ENCODE peak calls at places on chromosome 11, in nine cellular contexts. C is posterior cingulate gyrus; N is RCC 7860; S is activated T-helper 1 cell treated with anti-CD3 and anti-CD28 coated beads, Interleukin-12 subunit alpha, Interleukin-12 subunit beta, Interleukin-2, Interleukin-4 antibody, amounts not matched to agents 30 ng/mL and 10 ng/mL and 1 ng/mL, durations not matched to agents 14 hours and 24 hours and 36 hours; Y is GM23248; D is transverse colon; V is activated T-cell treated with anti-CD3 and anti-CD28 coated beads, Interleukin-2, amount 50 U/mL, for 48 hours; T is HT1080; J is A673. W is an unnamed sample.

GRCh38 chr11:74844865-74845264 is 96.2 kb downstream of the RNF169 start:
- DNase-seq in C (no peak), N (no peak), S (no peak), Y (no peak), D (no peak), V (no peak), T (no peak), J (no peak), W (no peak)

GRCh38 chr11:2940930-2941821 is 12.0 kb upstream of the PHLDA2 start:
- DNase-seq in C (no peak), N (peak; percentile 69), S (no peak), Y (peak; percentile 52), D (peak; percentile 70), V (no peak), T (peak; percentile 50), J (no peak), W (peak; percentile 90)

GRCh38 chr11:78419327-78419726 is 1.7 kb upstream of the GAB2 start:
- DNase-seq in C (no peak), N (peak; percentile 65), S (no peak), Y (peak; percentile 97), D (peak; percentile 48), V (no peak), T (peak; percentile 60), J (peak; percentile 75), W (peak; percentile 32)

GRCh38 chr11:106463796-106464201 is 386.3 kb downstream of the AASDHPPT start:
- DNase-seq in C (no peak), N (no peak), S (no peak), Y (no peak), D (no peak), V (no peak), T (no peak), J (no peak), W (no peak)

GRCh38 chr11:2664886-2665746 is 34.7 kb downstream of the KCNQ1OT1 start:
- DNase-seq in C (no peak), N (no peak), S (no peak), Y (no peak), D (no peak), V (no peak), T (no peak), J (no peak), W (no peak)

GRCh38 chr11:853682-854448 is 11.2 kb downstream of the TSPAN4 start:
- DNase-seq in C (no peak), N (no peak), S (no peak), Y (no peak), D (no peak), V (no peak), T (no peak), J (no peak), W (no peak)

GRCh38 chr11:12159351-12160099 is 49.1 kb downstream of the MICAL2 start:
- DNase-seq in C (no peak), N (peak; percentile 70), S (no peak), Y (peak; percentile 93), D (no peak), V (peak; percentile 30), T (peak; percentile 88), J (peak; percentile 22), W (no peak)

GRCh38 chr11:132982769-132983168 is 549.5 kb downstream of the OPCML start:
- DNase-seq in C (no peak), N (no peak), S (no peak), Y (no peak), D (no peak), V (no peak), T (no peak), J (peak; percentile 63), W (no peak)

GRCh38 chr11:76947190-76947589 is 86.5 kb downstream of the ACER3 start:
- DNase-seq in C (no peak), N (no peak), S (no peak), Y (no peak), D (no peak), V (no peak), T (no peak), J (no peak), W (no peak)

GRCh38 chr11:2944530-2944929 is 15.3 kb upstream of the PHLDA2 start:
- DNase-seq in C (no peak), N (no peak), S (no peak), Y (no peak), D (no peak), V (no peak), T (no peak), J (no peak), W (no peak)

GRCh38 chr11:20364412-20364792 is 888 bp downstream of the HTATIP2 start:
- DNase-seq in C (no peak), N (no peak), S (no peak), Y (no peak), D (peak; percentile 21), V (no peak), T (no peak), J (no peak), W (peak; percentile 85)

GRCh38 chr11:27456802-27457329 is 15.7 kb downstream of the LGR4 start:
- DNase-seq in C (no peak), N (no peak), S (no peak), Y (no peak), D (no peak), V (no peak), T (no peak), J (no peak), W (peak; percentile 64)

GRCh38 chr11:44607324-44607962 is 42.0 kb downstream of the CD82 start:
- DNase-seq in C (no peak), N (peak; percentile 74), S (no peak), Y (peak; percentile 74), D (no peak), V (no peak), T (peak; percentile 73), J (no peak), W (no peak)

GRCh38 chr11:106395716-106396349 is 318.4 kb downstream of the AASDHPPT start:
- DNase-seq in C (no peak), N (peak; percentile 33), S (no peak), Y (no peak), D (no peak), V (no peak), T (peak; percentile 68), J (no peak), W (no peak)

GRCh38 chr11:111795333-111795985 is 29.3 kb upstream of the PPP2R1B start:
- DNase-seq in C (no peak), N (no peak), S (no peak), Y (peak; percentile 93), D (no peak), V (no peak), T (no peak), J (no peak), W (no peak)

GRCh38 chr11:46099973-46100335 is 21.3 kb downstream of the PHF21A start:
- DNase-seq in C (no peak), N (no peak), S (no peak), Y (peak; percentile 53), D (no peak), V (no peak), T (no peak), J (peak; percentile 56), W (no peak)

GRCh38 chr11:36408476-36409136 is 101.5 kb downstream of the TRAF6 start:
- DNase-seq in C (no peak), N (no peak), S (no peak), Y (no peak), D (no peak), V (no peak), T (no peak), J (no peak), W (no peak)

GRCh38 chr11:73358071-73358470 is 18.1 kb upstream of the RELT start:
- DNase-seq in C (no peak), N (no peak), S (no peak), Y (peak; percentile 64), D (no peak), V (no peak), T (no peak), J (no peak), W (no peak)

GRCh38 chr11:130999992-131000770 is 83.9 kb upstream of the SNX19 start:
- DNase-seq in C (no peak), N (peak; percentile 68), S (no peak), Y (peak; percentile 96), D (no peak), V (no peak), T (peak; percentile 95), J (no peak), W (peak; percentile 51)

GRCh38 chr11:20008870-20009644 is 151.2 kb downstream of the DBX1 start:
- DNase-seq in C (no peak), N (no peak), S (no peak), Y (no peak), D (no peak), V (no peak), T (no peak), J (no peak), W (no peak)

GRCh38 chr11:22536036-22536435 is 89.6 kb downstream of the FANCF start:
- DNase-seq in C (no peak), N (no peak), S (no peak), Y (peak; percentile 37), D (no peak), V (no peak), T (peak; percentile 28), J (no peak), W (no peak)

GRCh38 chr11:126061707-126062678 is 673 bp downstream of the CDON start:
- DNase-seq in C (peak; percentile 31), N (no peak), S (no peak), Y (peak; percentile 76), D (peak; percentile 31), V (no peak), T (no peak), J (peak; percentile 77), W (peak; percentile 70)

GRCh38 chr11:84564180-84564866 is 1062.8 kb downstream of the DLG2 start:
- DNase-seq in C (no peak), N (peak; percentile 84), S (no peak), Y (peak; percentile 65), D (peak; percentile 51), V (peak; percentile 24), T (peak; percentile 48), J (peak; percentile 60), W (peak; percentile 40)

GRCh38 chr11:89495951-89496350 is 4.8 kb upstream of the NOX4 start:
- DNase-seq in C (no peak), N (peak; percentile 21), S (no peak), Y (peak; percentile 82), D (no peak), V (no peak), T (peak; percentile 92), J (peak; percentile 79), W (no peak)

GRCh38 chr11:16800382-16800781 is 61.9 kb downstream of the C11orf58 start:
- DNase-seq in C (no peak), N (no peak), S (no peak), Y (no peak), D (no peak), V (no peak), T (no peak), J (no peak), W (peak; percentile 26)

GRCh38 chr11:433641-434040 is 8.2 kb downstream of the ANO9 start:
- DNase-seq in C (no peak), N (no peak), S (no peak), Y (no peak), D (no peak), V (no peak), T (no peak), J (no peak), W (no peak)

GRCh38 chr11:1226981-1227550 is 4.2 kb downstream of the MUC5B start:
- DNase-seq in C (no peak), N (no peak), S (no peak), Y (peak; percentile 47), D (peak; percentile 8), V (no peak), T (no peak), J (no peak), W (no peak)

GRCh38 chr11:13276454-13276851 is 1.1 kb upstream of the BMAL1 start:
- DNase-seq in C (no peak), N (no peak), S (no peak), Y (no peak), D (peak; percentile 18), V (no peak), T (no peak), J (no peak), W (peak; percentile 64)

GRCh38 chr11:6027501-6027900 is 3.1 kb downstream of the OR56A1 start:
- DNase-seq in C (no peak), N (no peak), S (no peak), Y (peak; percentile 62), D (no peak), V (no peak), T (peak; percentile 36), J (no peak), W (no peak)

GRCh38 chr11:3955299-3955665 is 99.8 kb downstream of the STIM1 start:
- DNase-seq in C (no peak), N (no peak), S (no peak), Y (no peak), D (no peak), V (no peak), T (no peak), J (no peak), W (no peak)

GRCh38 chr11:102318469-102318868 is 1.2 kb downstream of the BIRC3 start:
- DNase-seq in C (no peak), N (peak; percentile 70), S (peak; percentile 40), Y (peak; percentile 39), D (peak; percentile 30), V (peak; percentile 66), T (peak; percentile 38), J (no peak), W (no peak)

W was measured in NCI-H69.